ENCODE peak calls at places on chromosomes 16 and 17, in seven cellular contexts. One of them, this sample, is unnamed.

GRCh38 chr17:5282639-5283217 is 644 bp downstream of the RABEP1 start:
- DNase-seq in germinal center: no peak
- DNase-seq in T-helper 2 cell: peak; percentile 29
- DNase-seq in H54: no peak
- DNase-seq in activated gamma-delta T cell treated with anti-CD3 and anti-CD28 coated beads, Interleukin-2, amount 50 U/mL, for 16 hours: peak; percentile 22
- DNase-seq in activated CD8-positive, alpha-beta memory T cell treated with anti-CD3 and anti-CD28 coated beads for 1 hour: no peak
- DNase-seq in H1: no peak
- DNase-seq in this sample: no peak

GRCh38 chr16:28863929-28864886 is 565 bp downstream of the SH2B1 start:
- DNase-seq in germinal center: no peak
- DNase-seq in T-helper 2 cell: no peak
- DNase-seq in H54: no peak
- DNase-seq in activated gamma-delta T cell treated with anti-CD3 and anti-CD28 coated beads, Interleukin-2, amount 50 U/mL, for 16 hours: no peak
- DNase-seq in activated CD8-positive, alpha-beta memory T cell treated with anti-CD3 and anti-CD28 coated beads for 1 hour: no peak
- DNase-seq in H1: no peak
- DNase-seq in this sample: no peak

GRCh38 chr16:83344014-83344413 is 463.8 kb upstream of the HSBP1 start:
- DNase-seq in germinal center: no peak
- DNase-seq in T-helper 2 cell: no peak
- DNase-seq in H54: no peak
- DNase-seq in activated gamma-delta T cell treated with anti-CD3 and anti-CD28 coated beads, Interleukin-2, amount 50 U/mL, for 16 hours: no peak
- DNase-seq in activated CD8-positive, alpha-beta memory T cell treated with anti-CD3 and anti-CD28 coated beads for 1 hour: no peak
- DNase-seq in H1: no peak
- DNase-seq in this sample: no peak

GRCh38 chr16:52574105-52574437 is 27.1 kb upstream of the TOX3 start:
- DNase-seq in germinal center: no peak
- DNase-seq in T-helper 2 cell: no peak
- DNase-seq in H54: no peak
- DNase-seq in activated gamma-delta T cell treated with anti-CD3 and anti-CD28 coated beads, Interleukin-2, amount 50 U/mL, for 16 hours: no peak
- DNase-seq in activated CD8-positive, alpha-beta memory T cell treated with anti-CD3 and anti-CD28 coated beads for 1 hour: no peak
- DNase-seq in H1: no peak
- DNase-seq in this sample: no peak

GRCh38 chr17:28381141-28381825 is 9.8 kb downstream of the SARM1 start:
- DNase-seq in germinal center: no peak
- DNase-seq in T-helper 2 cell: no peak
- DNase-seq in H54: no peak
- DNase-seq in activated gamma-delta T cell treated with anti-CD3 and anti-CD28 coated beads, Interleukin-2, amount 50 U/mL, for 16 hours: no peak
- DNase-seq in activated CD8-positive, alpha-beta memory T cell treated with anti-CD3 and anti-CD28 coated beads for 1 hour: no peak
- DNase-seq in H1: peak; percentile 62
- DNase-seq in this sample: no peak

GRCh38 chr16:10741844-10742243 is 1.8 kb upstream of the NUBP1 start:
- DNase-seq in germinal center: no peak
- DNase-seq in T-helper 2 cell: no peak
- DNase-seq in H54: no peak
- DNase-seq in activated gamma-delta T cell treated with anti-CD3 and anti-CD28 coated beads, Interleukin-2, amount 50 U/mL, for 16 hours: no peak
- DNase-seq in activated CD8-positive, alpha-beta memory T cell treated with anti-CD3 and anti-CD28 coated beads for 1 hour: no peak
- DNase-seq in H1: no peak
- DNase-seq in this sample: peak; percentile 31

GRCh38 chr16:88910284-88911147 is 44.1 kb upstream of the PABPN1L start:
- DNase-seq in germinal center: no peak
- DNase-seq in T-helper 2 cell: no peak
- DNase-seq in H54: no peak
- DNase-seq in activated gamma-delta T cell treated with anti-CD3 and anti-CD28 coated beads, Interleukin-2, amount 50 U/mL, for 16 hours: no peak
- DNase-seq in activated CD8-positive, alpha-beta memory T cell treated with anti-CD3 and anti-CD28 coated beads for 1 hour: no peak
- DNase-seq in H1: no peak
- DNase-seq in this sample: no peak

GRCh38 chr16:6297666-6298435 is 1034.8 kb upstream of the RBFOX1 start:
- DNase-seq in germinal center: no peak
- DNase-seq in T-helper 2 cell: no peak
- DNase-seq in H54: no peak
- DNase-seq in activated gamma-delta T cell treated with anti-CD3 and anti-CD28 coated beads, Interleukin-2, amount 50 U/mL, for 16 hours: no peak
- DNase-seq in activated CD8-positive, alpha-beta memory T cell treated with anti-CD3 and anti-CD28 coated beads for 1 hour: no peak
- DNase-seq in H1: peak; percentile 39
- DNase-seq in this sample: no peak

GRCh38 chr16:11319529-11320146 is 25.6 kb upstream of the RMI2 start:
- DNase-seq in germinal center: no peak
- DNase-seq in T-helper 2 cell: no peak
- DNase-seq in H54: no peak
- DNase-seq in activated gamma-delta T cell treated with anti-CD3 and anti-CD28 coated beads, Interleukin-2, amount 50 U/mL, for 16 hours: no peak
- DNase-seq in activated CD8-positive, alpha-beta memory T cell treated with anti-CD3 and anti-CD28 coated beads for 1 hour: no peak
- DNase-seq in H1: no peak
- DNase-seq in this sample: no peak

GRCh38 chr16:2776500-2777139 is 460 bp downstream of the ELOB start:
- DNase-seq in germinal center: peak; percentile 45
- DNase-seq in T-helper 2 cell: no peak
- DNase-seq in H54: no peak
- DNase-seq in activated gamma-delta T cell treated with anti-CD3 and anti-CD28 coated beads, Interleukin-2, amount 50 U/mL, for 16 hours: peak; percentile 23
- DNase-seq in activated CD8-positive, alpha-beta memory T cell treated with anti-CD3 and anti-CD28 coated beads for 1 hour: no peak
- DNase-seq in H1: no peak
- DNase-seq in this sample: no peak

GRCh38 chr16:9900576-9900975 is 281.7 kb downstream of the GRIN2A start:
- DNase-seq in germinal center: no peak
- DNase-seq in T-helper 2 cell: no peak
- DNase-seq in H54: no peak
- DNase-seq in activated gamma-delta T cell treated with anti-CD3 and anti-CD28 coated beads, Interleukin-2, amount 50 U/mL, for 16 hours: no peak
- DNase-seq in activated CD8-positive, alpha-beta memory T cell treated with anti-CD3 and anti-CD28 coated beads for 1 hour: no peak
- DNase-seq in H1: no peak
- DNase-seq in this sample: no peak

GRCh38 chr16:75288596-75289120 is 37.2 kb upstream of the BCAR1 start:
- DNase-seq in germinal center: no peak
- DNase-seq in T-helper 2 cell: peak; percentile 45
- DNase-seq in H54: no peak
- DNase-seq in activated gamma-delta T cell treated with anti-CD3 and anti-CD28 coated beads, Interleukin-2, amount 50 U/mL, for 16 hours: peak; percentile 25
- DNase-seq in activated CD8-positive, alpha-beta memory T cell treated with anti-CD3 and anti-CD28 coated beads for 1 hour: no peak
- DNase-seq in H1: no peak
- DNase-seq in this sample: no peak

GRCh38 chr17:45740553-45741330 is 43.4 kb upstream of the CRHR1 start:
- DNase-seq in germinal center: peak; percentile 71
- DNase-seq in T-helper 2 cell: no peak
- DNase-seq in H54: peak; percentile 83
- DNase-seq in activated gamma-delta T cell treated with anti-CD3 and anti-CD28 coated beads, Interleukin-2, amount 50 U/mL, for 16 hours: no peak
- DNase-seq in activated CD8-positive, alpha-beta memory T cell treated with anti-CD3 and anti-CD28 coated beads for 1 hour: no peak
- DNase-seq in H1: peak; percentile 53
- DNase-seq in this sample: peak; percentile 37

GRCh38 chr17:35028531-35029262 is 34.8 kb downstream of the RFFL start:
- DNase-seq in germinal center: no peak
- DNase-seq in T-helper 2 cell: no peak
- DNase-seq in H54: no peak
- DNase-seq in activated gamma-delta T cell treated with anti-CD3 and anti-CD28 coated beads, Interleukin-2, amount 50 U/mL, for 16 hours: no peak
- DNase-seq in activated CD8-positive, alpha-beta memory T cell treated with anti-CD3 and anti-CD28 coated beads for 1 hour: no peak
- DNase-seq in H1: no peak
- DNase-seq in this sample: no peak

GRCh38 chr17:80688994-80689635 is 144.5 kb downstream of the RPTOR start:
- DNase-seq in germinal center: no peak
- DNase-seq in T-helper 2 cell: no peak
- DNase-seq in H54: no peak
- DNase-seq in activated gamma-delta T cell treated with anti-CD3 and anti-CD28 coated beads, Interleukin-2, amount 50 U/mL, for 16 hours: no peak
- DNase-seq in activated CD8-positive, alpha-beta memory T cell treated with anti-CD3 and anti-CD28 coated beads for 1 hour: no peak
- DNase-seq in H1: no peak
- DNase-seq in this sample: no peak

GRCh38 chr17:4785311-4786110 is 653 bp downstream of the VMO1 start:
- DNase-seq in germinal center: no peak
- DNase-seq in T-helper 2 cell: no peak
- DNase-seq in H54: no peak
- DNase-seq in activated gamma-delta T cell treated with anti-CD3 and anti-CD28 coated beads, Interleukin-2, amount 50 U/mL, for 16 hours: no peak
- DNase-seq in activated CD8-positive, alpha-beta memory T cell treated with anti-CD3 and anti-CD28 coated beads for 1 hour: no peak
- DNase-seq in H1: no peak
- DNase-seq in this sample: no peak

GRCh38 chr17:56834380-56835258 is 668 bp downstream of the DGKE start:
- DNase-seq in germinal center: peak; percentile 58
- DNase-seq in T-helper 2 cell: peak; percentile 62
- DNase-seq in H54: no peak
- DNase-seq in activated gamma-delta T cell treated with anti-CD3 and anti-CD28 coated beads, Interleukin-2, amount 50 U/mL, for 16 hours: peak; percentile 55
- DNase-seq in activated CD8-positive, alpha-beta memory T cell treated with anti-CD3 and anti-CD28 coated beads for 1 hour: peak; percentile 37
- DNase-seq in H1: peak; percentile 21
- DNase-seq in this sample: no peak

GRCh38 chr17:19867654-19868395 is at the start of gene ULK2:
- DNase-seq in germinal center: peak; percentile 52
- DNase-seq in T-helper 2 cell: peak; percentile 20
- DNase-seq in H54: peak; percentile 36
- DNase-seq in activated gamma-delta T cell treated with anti-CD3 and anti-CD28 coated beads, Interleukin-2, amount 50 U/mL, for 16 hours: peak; percentile 3
- DNase-seq in activated CD8-positive, alpha-beta memory T cell treated with anti-CD3 and anti-CD28 coated beads for 1 hour: no peak
- DNase-seq in H1: no peak
- DNase-seq in this sample: peak; percentile 7

GRCh38 chr17:28734712-28735241 is 6.2 kb downstream of the NEK8 start:
- DNase-seq in germinal center: no peak
- DNase-seq in T-helper 2 cell: no peak
- DNase-seq in H54: no peak
- DNase-seq in activated gamma-delta T cell treated with anti-CD3 and anti-CD28 coated beads, Interleukin-2, amount 50 U/mL, for 16 hours: no peak
- DNase-seq in activated CD8-positive, alpha-beta memory T cell treated with anti-CD3 and anti-CD28 coated beads for 1 hour: no peak
- DNase-seq in H1: no peak
- DNase-seq in this sample: no peak

GRCh38 chr16:87635541-87636049 is 33.3 kb downstream of the JPH3 start:
- DNase-seq in germinal center: peak; percentile 81
- DNase-seq in T-helper 2 cell: peak; percentile 47
- DNase-seq in H54: peak; percentile 85
- DNase-seq in activated gamma-delta T cell treated with anti-CD3 and anti-CD28 coated beads, Interleukin-2, amount 50 U/mL, for 16 hours: peak; percentile 54
- DNase-seq in activated CD8-positive, alpha-beta memory T cell treated with anti-CD3 and anti-CD28 coated beads for 1 hour: peak; percentile 31
- DNase-seq in H1: no peak
- DNase-seq in this sample: peak; percentile 7

GRCh38 chr17:55069983-55070529 is 101.5 kb downstream of the STXBP4 start:
- DNase-seq in germinal center: no peak
- DNase-seq in T-helper 2 cell: no peak
- DNase-seq in H54: no peak
- DNase-seq in activated gamma-delta T cell treated with anti-CD3 and anti-CD28 coated beads, Interleukin-2, amount 50 U/mL, for 16 hours: no peak
- DNase-seq in activated CD8-positive, alpha-beta memory T cell treated with anti-CD3 and anti-CD28 coated beads for 1 hour: no peak
- DNase-seq in H1: no peak
- DNase-seq in this sample: no peak